ENCODE peak calls at places on chromosomes 2 and 18, in four cellular contexts. L, P, M and E are unnamed samples.

GRCh38 chr2:64675860-64676259 is 22.1 kb upstream of the SERTAD2 start:
- DNase-seq in L (peak; percentile 27), P (peak; percentile 51), M (no peak), E (no peak)

GRCh38 chr18:9902832-9903231 is 11.0 kb upstream of the VAPA start:
- DNase-seq in L (peak; percentile 41), P (no peak), M (no peak), E (no peak)

GRCh38 chr2:210861038-210861665 is 304.8 kb downstream of the CPS1 start:
- DNase-seq in L (no peak), P (no peak), M (no peak), E (no peak)

GRCh38 chr2:65656152-65656718 is 223.8 kb upstream of the SPRED2 start:
- DNase-seq in L (no peak), P (no peak), M (no peak), E (no peak)

GRCh38 chr2:230933521-230934180 is 8.6 kb upstream of the GPR55 start:
- DNase-seq in L (no peak), P (no peak), M (no peak), E (no peak)

GRCh38 chr18:72114801-72115594 is 429.1 kb downstream of the CBLN2 start:
- DNase-seq in L (no peak), P (no peak), M (no peak), E (no peak)

GRCh38 chr18:45415614-45416013 is 199.7 kb upstream of the SLC14A2 start:
- DNase-seq in L (no peak), P (no peak), M (no peak), E (no peak)

GRCh38 chr2:239290618-239291504 is 110.0 kb downstream of the HDAC4 start:
- DNase-seq in L (peak; percentile 64), P (no peak), M (no peak), E (peak; percentile 28)

GRCh38 chr18:40851014-40851429 is 1104.0 kb upstream of the PIK3C3 start:
- DNase-seq in L (no peak), P (no peak), M (no peak), E (no peak)

GRCh38 chr2:40097691-40098376 is 318.8 kb upstream of the THUMPD2 start:
- DNase-seq in L (peak; percentile 67), P (no peak), M (no peak), E (peak; percentile 28)

GRCh38 chr2:233375490-233376314 is 21.4 kb downstream of the DGKD start:
- DNase-seq in L (no peak), P (no peak), M (no peak), E (no peak)

GRCh38 chr18:7021994-7022840 is 95.4 kb downstream of the LAMA1 start:
- DNase-seq in L (peak; percentile 14), P (no peak), M (peak; percentile 4), E (no peak)

GRCh38 chr2:39121523-39122063 is 742 bp upstream of the SOS1 start:
- DNase-seq in L (no peak), P (no peak), M (no peak), E (no peak)

GRCh38 chr18:74230922-74231714 is 60.6 kb downstream of the CYB5A start:
- DNase-seq in L (no peak), P (no peak), M (no peak), E (no peak)

GRCh38 chr2:168289880-168290279 is 42.5 kb upstream of the STK39 start:
- DNase-seq in L (no peak), P (no peak), M (no peak), E (no peak)

GRCh38 chr2:99864561-99865216 is 277.7 kb downstream of the AFF3 start:
- DNase-seq in L (no peak), P (no peak), M (no peak), E (peak; percentile 64)

GRCh38 chr2:195656131-195656858 is 731 bp upstream of the SLC39A10 start:
- DNase-seq in L (no peak), P (no peak), M (no peak), E (peak; percentile 6)

GRCh38 chr2:30208453-30208852 is 22.9 kb upstream of the LBH start:
- DNase-seq in L (peak; percentile 74), P (peak; percentile 41), M (peak; percentile 52), E (peak; percentile 83)

GRCh38 chr2:174815524-174815923 is 51.3 kb upstream of the CHRNA1 start:
- DNase-seq in L (no peak), P (no peak), M (no peak), E (peak; percentile 27)

GRCh38 chr18:77001041-77001440 is 131.5 kb downstream of the MBP start:
- DNase-seq in L (no peak), P (no peak), M (no peak), E (no peak)

GRCh38 chr2:173571021-173571821 is 216.5 kb downstream of the CDCA7 start:
- DNase-seq in L (peak; percentile 33), P (no peak), M (no peak), E (peak; percentile 24)

GRCh38 chr2:122341007-122341406 is 585.6 kb downstream of the TSN start:
- DNase-seq in L (no peak), P (no peak), M (no peak), E (no peak)

GRCh38 chr2:137173514-137173913 is 408.2 kb downstream of the THSD7B start:
- DNase-seq in L (peak; percentile 70), P (no peak), M (no peak), E (peak; percentile 75)

GRCh38 chr2:96507957-96508520 is 2.9 kb upstream of the NEURL3 start:
- DNase-seq in L (peak; percentile 45), P (peak; percentile 78), M (no peak), E (peak; percentile 93)

GRCh38 chr18:44896817-44897216 is 216.1 kb downstream of the SETBP1 start:
- DNase-seq in L (no peak), P (no peak), M (no peak), E (no peak)

GRCh38 chr18:22238036-22238435 is 68.6 kb downstream of the GATA6 start:
- DNase-seq in L (no peak), P (no peak), M (no peak), E (no peak)

GRCh38 chr2:181953773-181954537 is 31.7 kb upstream of the PPP1R1C start:
- DNase-seq in L (peak; percentile 69), P (peak; percentile 54), M (peak; percentile 46), E (peak; percentile 55)

GRCh38 chr2:246489-247145 is 17.2 kb downstream of the SH3YL1 start:
- DNase-seq in L (peak; percentile 79), P (peak; percentile 33), M (no peak), E (peak; percentile 67)

GRCh38 chr2:135732561-135732960 is 9.1 kb upstream of the UBXN4 start:
- DNase-seq in L (no peak), P (no peak), M (no peak), E (no peak)

GRCh38 chr2:1251520-1251919 is 161.7 kb upstream of the TPO start:
- DNase-seq in L (no peak), P (no peak), M (no peak), E (no peak)

GRCh38 chr2:225040862-225041209 is 1.4 kb downstream of the DOCK10 start:
- DNase-seq in L (no peak), P (peak; percentile 64), M (no peak), E (peak; percentile 39)